ENCODE peak calls at places on chromosomes 6 and 20, in four cellular contexts. U is cardiac muscle cell, H is tibial artery, I is H1. Z is an unnamed sample.

GRCh38 chr6:158231551-158232444 is 63.6 kb downstream of the GTF2H5 start:
- DNase-seq in U (peak; percentile 87), H (peak; percentile 83), I (no peak), Z (peak; percentile 96)

GRCh38 chr6:156957931-156958547 is 180.9 kb downstream of the ARID1B start:
- DNase-seq in U (no peak), H (no peak), I (no peak), Z (no peak)

GRCh38 chr6:7933794-7934193 is 23.2 kb upstream of the TXNDC5 start:
- DNase-seq in U (no peak), H (no peak), I (no peak), Z (no peak)

GRCh38 chr6:56714982-56715456 is 72.3 kb upstream of the DST start:
- DNase-seq in U (no peak), H (no peak), I (peak; percentile 31), Z (no peak)

GRCh38 chr6:169968541-169969270 is 217.3 kb downstream of the ERMARD start:
- DNase-seq in U (no peak), H (no peak), I (no peak), Z (peak; percentile 36)

GRCh38 chr6:131292145-131292938 is 157.1 kb downstream of the AKAP7 start:
- DNase-seq in U (peak; percentile 26), H (no peak), I (no peak), Z (no peak)

GRCh38 chr6:31597006-31597405 is 4.2 kb upstream of the NCR3 start:
- DNase-seq in U (peak; percentile 26), H (no peak), I (no peak), Z (peak; percentile 48)

GRCh38 chr6:98067375-98067774 is 767.0 kb upstream of the POU3F2 start:
- DNase-seq in U (peak; percentile 74), H (no peak), I (no peak), Z (no peak)

GRCh38 chr20:62197801-62198200 is 15.0 kb downstream of the MTG2 start:
- DNase-seq in U (no peak), H (no peak), I (no peak), Z (no peak)

GRCh38 chr6:30212865-30213653 is at the start of gene TRIM26:
- DNase-seq in U (peak; percentile 98), H (peak; percentile 99), I (peak; percentile 89), Z (peak; percentile 98)

GRCh38 chr6:117142145-117142544 is 123.2 kb upstream of the VGLL2 start:
- DNase-seq in U (no peak), H (no peak), I (no peak), Z (no peak)

GRCh38 chr6:117138920-117139319 is 126.4 kb upstream of the VGLL2 start:
- DNase-seq in U (no peak), H (no peak), I (no peak), Z (no peak)

GRCh38 chr6:117138407-117138806 is 127.0 kb upstream of the VGLL2 start:
- DNase-seq in U (no peak), H (no peak), I (no peak), Z (no peak)

GRCh38 chr6:117136702-117137101 is 128.7 kb upstream of the VGLL2 start:
- DNase-seq in U (no peak), H (no peak), I (no peak), Z (no peak)

DNA sequence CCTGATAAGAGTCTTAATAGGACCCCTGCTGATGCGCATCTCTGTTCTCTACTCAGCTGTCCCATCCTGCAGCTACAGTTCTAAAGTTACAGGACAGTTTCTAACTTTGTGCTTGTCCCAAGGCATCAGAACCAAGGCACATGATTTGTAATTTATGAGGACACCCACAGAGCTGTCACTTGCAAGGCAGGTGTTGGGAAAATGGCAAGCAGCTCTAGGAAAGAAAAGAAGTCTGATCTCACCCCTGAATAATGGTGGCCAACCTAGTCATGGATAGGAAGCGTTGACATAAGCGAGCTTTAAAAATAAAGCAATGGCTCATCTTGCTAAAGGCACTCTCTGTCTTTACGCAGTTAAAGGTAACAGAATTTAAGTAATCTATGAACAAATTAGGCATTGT is 127.6 kb upstream of the VGLL2 start:
- DNase-seq in U (no peak), H (no peak), I (no peak), Z (no peak)
- H3K4me3 ChIP-seq in U (no peak overlapping the region), H (no peak overlapping the region), I (no peak overlapping the region), Z (no peak overlapping the region)

DNA sequence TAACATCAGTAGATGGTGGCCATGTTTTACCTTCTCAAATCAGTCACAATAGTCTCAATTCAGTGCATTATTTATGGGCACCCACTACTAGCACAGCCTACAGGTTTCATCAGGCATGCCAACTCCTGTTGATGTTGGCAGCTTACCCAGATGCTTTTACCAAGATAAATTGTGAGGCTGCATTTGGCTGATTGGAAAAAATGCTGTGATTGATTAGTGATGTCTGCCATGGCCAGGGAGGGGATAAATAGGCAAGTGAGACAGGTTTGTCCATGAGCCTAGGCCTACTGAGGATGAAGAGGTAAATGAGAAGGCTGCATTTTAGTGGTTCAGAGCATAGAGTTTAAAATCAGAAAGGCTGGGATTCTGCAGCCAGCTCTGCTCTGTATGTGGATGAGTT is 227.1 kb downstream of the NFATC2 start:
- DNase-seq in U (no peak), H (no peak), I (no peak), Z (no peak)
- H3K27me3 ChIP-seq in U (no peaks in the 10 kb centered on the region), H (peaks cover 11% of the 10 kb centered on the region), I (no peaks in the 10 kb centered on the region), Z (peaks cover 2% of the 10 kb centered on the region)

DNA sequence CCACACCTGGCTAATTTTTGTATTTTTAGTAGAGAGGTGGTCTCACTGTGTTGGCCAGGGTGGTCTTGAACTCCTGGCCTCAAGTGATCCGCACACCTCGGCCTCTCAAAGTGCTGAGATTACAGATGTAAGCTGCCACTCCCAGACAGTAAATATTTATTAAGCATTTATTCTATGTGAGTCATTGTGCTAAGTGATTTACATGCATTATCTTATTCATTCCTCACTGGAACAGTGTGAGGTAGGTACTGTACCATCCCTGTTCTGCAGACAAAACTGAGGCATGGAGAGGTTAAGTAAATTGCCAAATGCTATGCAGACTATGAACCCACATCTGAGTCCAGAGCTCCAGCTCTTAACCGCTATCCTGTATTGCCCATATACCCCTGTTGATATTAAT is 13.8 kb downstream of the RNF8 start:
- DNase-seq in U (no peak), H (no peak), I (no peak), Z (no peak)
- H3K36me3 ChIP-seq in U (peaks cover 25% of the 10 kb centered on the region), H (peaks cover 24% of the 10 kb centered on the region), I (peaks cover 39% of the 10 kb centered on the region), Z (peaks cover 14% of the 10 kb centered on the region)

GRCh38 chr20:48813446-48813747 is 14.4 kb downstream of the PREX1 start:
- DNase-seq in U (no peak), H (no peak), I (no peak), Z (no peak)
- H3K4me3 ChIP-seq in U (no peak overlapping the region), H (no peak overlapping the region), I (no peak overlapping the region), Z (no peak overlapping the region)

DNA sequence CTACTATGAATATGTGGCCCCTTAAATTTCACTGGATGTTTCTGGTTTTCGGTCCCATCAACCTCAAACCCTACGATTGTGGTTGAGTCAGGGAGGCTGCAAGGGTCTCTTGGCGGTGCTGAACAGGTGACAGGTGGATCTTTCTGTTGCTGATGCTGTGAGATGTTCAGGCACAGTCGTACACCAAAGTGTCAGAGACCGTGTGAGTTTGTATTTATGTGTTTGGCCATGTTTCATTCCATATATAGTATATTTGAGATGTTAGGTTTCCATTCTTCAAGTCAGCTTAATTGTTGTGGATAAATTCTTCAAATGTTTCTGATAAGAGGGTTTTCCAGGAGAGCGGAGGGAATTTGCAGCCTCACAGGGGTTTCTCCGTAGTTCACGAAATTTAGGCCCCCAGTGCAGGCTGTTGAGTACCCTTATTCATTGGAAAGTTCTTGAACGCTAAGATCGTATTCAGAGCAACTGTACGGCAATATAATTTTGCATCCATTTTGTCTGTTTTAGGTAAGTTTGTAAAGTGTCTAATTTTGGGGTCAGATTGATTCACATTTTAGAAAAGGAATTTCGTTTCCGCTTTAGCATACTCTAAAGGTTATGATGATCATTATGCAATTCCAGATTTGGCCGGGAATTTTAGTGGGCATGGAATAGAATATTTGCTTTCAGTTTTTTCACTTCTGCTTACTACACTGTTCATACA is 1.2 kb downstream of the TAB2 start:
- DNase-seq in U (peak; percentile 59), H (no peak), I (no peak), Z (no peak)
- H3K27me3 ChIP-seq in U (no peaks in the 10 kb centered on the region), H (no peaks in the 10 kb centered on the region), I (no peaks in the 10 kb centered on the region), Z (no peaks in the 10 kb centered on the region)

GRCh38 chr20:2459981-2460751 is 10.4 kb downstream of the SNRPB start:
- DNase-seq in U (no peak), H (no peak), I (no peak), Z (no peak)
- H3K36me3 ChIP-seq in U (peaks cover 54% of the 10 kb centered on the region), H (peaks cover 53% of the 10 kb centered on the region), I (peaks cover 65% of the 10 kb centered on the region), Z (peaks cover 44% of the 10 kb centered on the region)

Z was measured in H7.